ENCODE peak calls at places on chromosome 1, in seven cellular contexts. W is uterus; B is stimulated activated CD4-positive, alpha-beta T cell treated with anti-CD3 and anti-CD28 coated beads, Interleukin-15, amount 100 ng/mL, for 1 hour; T is WTC11; R is AML-193; M is DMS53; E is activated T-helper 1 cell treated with Interleukin-2 at 50 U/mL for 16 hours. H is an unnamed sample.

GRCh38 chr1:98975113-98975512 is 29.5 kb downstream of the PLPPR5 start:
- DNase-seq in M (peak), R (no peak), E (no peak), B (no peak), T (no peak), W (no peak), H (no peak)

GRCh38 chr1:119829636-119830035 is 18.4 kb upstream of the REG4 start:
- DNase-seq in T (no peak), B (no peak), R (no peak), E (no peak), W (no peak), M (peak), H (no peak)

GRCh38 chr1:154750681-154751665 is 119.1 kb downstream of the KCNN3 start:
- DNase-seq in E (no peak), R (no peak), W (no peak), M (no peak), B (no peak), T (no peak), H (no peak)

GRCh38 chr1:222926566-222926965 is 111.7 kb downstream of the DISP1 start:
- DNase-seq in T (no peak), E (no peak), W (no peak), R (no peak), B (no peak), M (peak), H (no peak)

GRCh38 chr1:109161836-109162606 is 48.1 kb downstream of the ELAPOR1 start:
- DNase-seq in W (peak), B (no peak), M (no peak), R (peak), T (no peak), E (no peak), H (no peak)

GRCh38 chr1:226365831-226366231 is 42.1 kb downstream of the PARP1 start:
- DNase-seq in B (no peak), E (no peak), T (no peak), R (no peak), W (no peak), M (peak), H (no peak)

GRCh38 chr1:32393832-32394140 is 455 bp downstream of the BSDC1 start:
- DNase-seq in B (peak), R (no peak), W (no peak), T (peak), M (peak), E (no peak), H (peak)

GRCh38 chr1:26239936-26240335 is 5.9 kb downstream of the CEP85 start:
- DNase-seq in W (no peak), B (no peak), M (no peak), R (no peak), T (no peak), E (no peak), H (no peak)

GRCh38 chr1:20167126-20167525 is 18.8 kb upstream of the UBXN10 start:
- DNase-seq in B (no peak), W (no peak), T (no peak), M (no peak), R (no peak), E (no peak), H (no peak)

GRCh38 chr1:210262167-210262896 is 29.7 kb downstream of the SERTAD4 start:
- DNase-seq in E (no peak), M (no peak), B (no peak), R (no peak), W (peak), T (no peak), H (no peak)

GRCh38 chr1:51956528-51957509 is 33.7 kb downstream of the RAB3B start:
- DNase-seq in M (peak), R (no peak), W (no peak), T (peak), E (no peak), B (no peak), H (no peak)

GRCh38 chr1:6603851-6604558 is 1.3 kb upstream of the KLHL21 start:
- DNase-seq in T (peak), W (peak), E (peak), R (peak), B (no peak), M (no peak), H (no peak)

GRCh38 chr1:172041689-172042088 is 200.4 kb downstream of the DNM3 start:
- DNase-seq in W (no peak), R (no peak), T (no peak), E (no peak), B (no peak), M (peak), H (no peak)

GRCh38 chr1:36673207-36673606 is 190.5 kb upstream of the CSF3R start:
- DNase-seq in T (no peak), B (no peak), M (no peak), R (no peak), E (no peak), W (no peak), H (no peak)

GRCh38 chr1:62875676-62876075 is 91.7 kb downstream of the ATG4C start:
- DNase-seq in B (no peak), E (no peak), W (no peak), M (peak), R (no peak), T (no peak), H (no peak)

GRCh38 chr1:115337633-115338456 is at the start of gene NGF:
- DNase-seq in T (peak), R (no peak), W (peak), M (peak), B (no peak), E (no peak), H (no peak)

GRCh38 chr1:85850238-85850637 is 142.0 kb upstream of the ZNHIT6 start:
- DNase-seq in R (no peak), W (no peak), E (no peak), B (no peak), T (no peak), M (peak), H (no peak)

GRCh38 chr1:169103002-169103401 is 3.5 kb upstream of the ATP1B1 start:
- DNase-seq in W (no peak), B (no peak), T (no peak), E (no peak), M (no peak), R (no peak), H (no peak)

GRCh38 chr1:63264161-63264560 is 58.2 kb upstream of the FOXD3 start:
- DNase-seq in T (no peak), M (no peak), W (no peak), R (no peak), B (no peak), E (no peak), H (no peak)

GRCh38 chr1:79859212-79859948 is 852.9 kb upstream of the ADGRL4 start:
- DNase-seq in M (peak), T (no peak), R (no peak), W (no peak), B (no peak), E (no peak), H (no peak)

GRCh38 chr1:30966690-30967369 is 58.3 kb upstream of the SDC3 start:
- DNase-seq in T (no peak), E (no peak), W (no peak), B (no peak), R (no peak), M (no peak), H (no peak)

GRCh38 chr1:204286841-204287387 is 72.8 kb downstream of the PLEKHA6 start:
- DNase-seq in T (no peak), M (peak), R (peak), B (no peak), E (peak), W (no peak), H (no peak)

GRCh38 chr1:227320476-227320875 is 2.2 kb upstream of the CDC42BPA start:
- DNase-seq in M (peak), T (no peak), B (no peak), R (no peak), W (no peak), E (no peak), H (no peak)

GRCh38 chr1:223230161-223230881 is 87.3 kb upstream of the TLR5 start:
- DNase-seq in W (no peak), B (no peak), E (no peak), M (no peak), R (no peak), T (no peak), H (no peak)

GRCh38 chr1:27488523-27489138 is 1.3 kb downstream of the WASF2 start:
- DNase-seq in T (peak), B (no peak), M (peak), E (no peak), R (peak), W (peak), H (no peak)

GRCh38 chr1:100794719-100795645 is 75.4 kb downstream of the VCAM1 start:
- DNase-seq in W (no peak), R (no peak), M (no peak), E (no peak), T (no peak), B (no peak), H (no peak)

GRCh38 chr1:206782448-206782847 is 10.2 kb upstream of the IL10 start:
- DNase-seq in W (no peak), T (no peak), B (no peak), R (no peak), E (no peak), M (no peak), H (no peak)

GRCh38 chr1:228471762-228472398 is 15.3 kb upstream of the RNF187 start:
- DNase-seq in R (peak), M (peak), B (no peak), E (no peak), W (no peak), T (no peak), H (no peak)

GRCh38 chr1:161190962-161191521 is 7.8 kb downstream of the ADAMTS4 start:
- DNase-seq in W (no peak), B (no peak), E (no peak), R (no peak), T (no peak), M (no peak), H (no peak)

GRCh38 chr1:221712198-221712684 is 29.6 kb downstream of the DUSP10 start:
- DNase-seq in E (no peak), T (no peak), W (no peak), R (peak), B (no peak), M (peak), H (no peak)

GRCh38 chr1:174039069-174039468 is 16.9 kb upstream of the RC3H1 start:
- DNase-seq in T (no peak), M (no peak), W (no peak), E (no peak), R (no peak), B (no peak), H (no peak)

H was measured in activated T-helper 9 cell treated with anti-CD3 and anti-CD28 coated beads, Interleukin-2, amount 50 U/mL, for 16 hours.